ENCODE peak calls at places on chromosome 14, in ten cellular contexts. T, U, K, G, V, S, L, F, C and O are unnamed samples.
A peak's percentile ranks its signal among the peaks of the same experiment; 100 is the strongest.

GRCh38 chr14:97995571-97995970 is 1198.4 kb downstream of the VRK1 start:
- DNase-seq in C (no peak), F (no peak), U (no peak), G (no peak), K (no peak), V (no peak), T (no peak), S (no peak), L (no peak), O (no peak)

GRCh38 chr14:91038439-91038838 is 22.0 kb downstream of the RPS6KA5 start:
- DNase-seq in G (no peak), V (no peak), K (no peak), C (no peak), U (no peak), S (no peak), T (no peak), F (no peak), L (no peak), O (peak; percentile 50)

GRCh38 chr14:103542545-103543088 is 13.6 kb downstream of the TRMT61A start:
- DNase-seq in S (peak; percentile 71), U (no peak), C (peak; percentile 92), G (peak; percentile 93), V (peak; percentile 77), L (peak; percentile 86), F (peak; percentile 71), T (no peak), K (no peak), O (no peak)

GRCh38 chr14:56491299-56492285 is 88.0 kb upstream of the TMEM260 start:
- DNase-seq in V (peak; percentile 81), T (peak; percentile 48), C (no peak), L (no peak), U (peak; percentile 87), K (no peak), F (no peak), S (no peak), G (peak; percentile 94), O (peak; percentile 70)

GRCh38 chr14:39179042-39179441 is 4.0 kb downstream of the PNN start:
- DNase-seq in U (no peak), F (no peak), C (no peak), V (no peak), K (no peak), S (no peak), G (no peak), T (no peak), L (no peak), O (no peak)

GRCh38 chr14:68982581-68982980 is 3.5 kb upstream of the ACTN1 start:
- DNase-seq in S (no peak), L (no peak), V (no peak), C (no peak), G (no peak), F (no peak), U (no peak), T (no peak), K (no peak), O (no peak)

GRCh38 chr14:50093496-50093895 is 22.9 kb downstream of the VCPKMT start:
- DNase-seq in S (no peak), G (no peak), F (no peak), T (no peak), V (no peak), L (no peak), C (no peak), U (no peak), K (no peak), O (no peak)

GRCh38 chr14:77258566-77258965 is 12.4 kb downstream of the NGB start:
- DNase-seq in L (no peak), V (no peak), S (no peak), T (no peak), K (no peak), F (no peak), G (no peak), C (no peak), U (no peak), O (no peak)

GRCh38 chr14:80356413-80356812 is 145.1 kb upstream of the DIO2 start:
- DNase-seq in F (no peak), G (peak; percentile 61), V (peak; percentile 16), L (no peak), C (no peak), K (no peak), S (no peak), T (no peak), U (peak; percentile 49), O (no peak)

GRCh38 chr14:58824106-58824505 is 186.3 kb downstream of the DACT1 start:
- DNase-seq in L (no peak), K (no peak), G (no peak), V (no peak), S (no peak), C (no peak), U (no peak), F (no peak), T (no peak), O (peak; percentile 83)

GRCh38 chr14:32374155-32374554 is 45.1 kb downstream of the AKAP6 start:
- DNase-seq in K (no peak), S (no peak), G (no peak), V (no peak), F (no peak), L (no peak), U (peak; percentile 5), T (no peak), C (no peak), O (no peak)

GRCh38 chr14:53620325-53620716 is 336.3 kb downstream of the BMP4 start:
- DNase-seq in F (no peak), V (no peak), K (no peak), U (no peak), S (no peak), L (no peak), C (no peak), T (no peak), G (no peak), O (no peak)

GRCh38 chr14:90419200-90419599 is 22.4 kb downstream of the CALM1 start:
- DNase-seq in G (no peak), T (peak; percentile 64), U (peak; percentile 100), C (peak; percentile 95), V (peak; percentile 78), S (peak; percentile 72), L (peak; percentile 93), K (no peak), F (peak; percentile 67), O (peak; percentile 94)

GRCh38 chr14:71143391-71144290 is 236.4 kb downstream of the PCNX1 start:
- DNase-seq in S (no peak), V (peak; percentile 74), C (no peak), L (no peak), U (peak; percentile 99), G (no peak), F (no peak), K (peak; percentile 7), T (no peak), O (peak; percentile 16)

GRCh38 chr14:91158091-91158790 is 44.4 kb downstream of the DGLUCY start:
- DNase-seq in U (no peak), K (no peak), C (no peak), T (no peak), L (no peak), F (peak; percentile 59), V (no peak), G (no peak), S (no peak), O (peak; percentile 97)

DNA sequence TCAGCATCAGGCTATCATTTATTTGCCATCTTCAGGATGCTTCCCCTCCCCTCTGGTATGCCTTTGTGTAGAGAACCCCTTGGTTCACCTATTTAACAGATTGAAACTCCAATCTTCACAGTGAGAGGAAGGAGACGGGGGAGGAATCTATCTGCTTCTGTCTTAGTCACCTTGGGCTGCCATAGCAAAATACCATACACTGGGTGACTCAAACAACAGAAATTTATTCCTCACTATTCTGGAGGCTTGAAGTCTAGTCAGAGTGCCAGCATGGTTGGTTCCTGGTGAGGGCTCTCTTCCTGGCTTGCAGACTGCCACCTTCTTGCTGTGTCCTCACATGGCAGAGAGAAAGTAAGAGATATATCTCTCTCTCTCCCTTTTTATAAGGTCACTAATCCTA is 13.5 kb upstream of the EML1 start:
- DNase-seq in G (peak; percentile 29), L (no peak), V (no peak), U (peak; percentile 90), K (no peak), C (no peak), F (no peak), T (no peak), S (no peak), O (peak; percentile 83)
- H3K27ac ChIP-seq in G (no peak overlapping the region), L (peak overlapping the region; percentile 36), V (no peak overlapping the region), U (peak overlapping the region; percentile 62), K (no peak overlapping the region), C (no peak overlapping the region), F (no peak overlapping the region), T (no peak overlapping the region), S (no peak overlapping the region), O (no peak overlapping the region)

GRCh38 chr14:74562515-74563232 is 49.4 kb downstream of the LTBP2 start:
- DNase-seq in F (no peak), V (no peak), L (no peak), K (no peak), S (no peak), T (no peak), U (no peak), C (peak; percentile 31), G (peak; percentile 65), O (peak; percentile 49)
- H3K4me3 ChIP-seq in F (no peak overlapping the region), V (no peak overlapping the region), L (no peak overlapping the region), K (no peak overlapping the region), S (no peak overlapping the region), T (no peak overlapping the region), U (peak overlapping the region; percentile 35), C (no peak overlapping the region), G (no peak overlapping the region), O (no peak overlapping the region)

GRCh38 chr14:95289323-95290010 is 30.2 kb downstream of the CLMN start:
- DNase-seq in S (no peak), L (no peak), V (no peak), F (no peak), C (no peak), T (no peak), G (no peak), K (no peak), U (no peak), O (no peak)
- H3K27ac ChIP-seq in S (no peak overlapping the region), L (no peak overlapping the region), V (no peak overlapping the region), F (peak overlapping the region; percentile 87), C (no peak overlapping the region), T (no peak overlapping the region), G (no peak overlapping the region), K (no peak overlapping the region), U (no peak overlapping the region), O (no peak overlapping the region)

GRCh38 chr14:23063601-23064000 is 6.3 kb upstream of the CDH24 start:
- DNase-seq in F (no peak), T (no peak), G (peak; percentile 10), S (no peak), C (no peak), U (no peak), K (no peak), V (no peak), L (no peak), O (peak; percentile 97)

GRCh38 chr14:23060536-23061260 is 3.4 kb upstream of the CDH24 start:
- DNase-seq in F (no peak), K (no peak), C (no peak), V (no peak), L (no peak), U (no peak), G (no peak), S (no peak), T (no peak), O (no peak)

GRCh38 chr14:23057757-23058653 is 685 bp upstream of the CDH24 start:
- DNase-seq in U (peak; percentile 90), S (peak; percentile 91), C (peak; percentile 96), V (peak; percentile 94), K (peak; percentile 69), G (peak; percentile 98), L (peak; percentile 94), F (peak; percentile 86), T (peak; percentile 82), O (peak; percentile 89)

GRCh38 chr14:23058654-23059504 is 1.6 kb upstream of the CDH24 start:
- DNase-seq in K (no peak), F (no peak), S (no peak), V (no peak), U (no peak), G (no peak), C (peak; percentile 76), L (no peak), T (no peak), O (no peak)

GRCh38 chr14:23061995-23062394 is 4.7 kb upstream of the CDH24 start:
- DNase-seq in C (peak; percentile 86), S (no peak), T (peak; percentile 73), U (peak; percentile 96), F (no peak), L (peak; percentile 87), G (no peak), V (peak; percentile 83), K (no peak), O (peak; percentile 89)
- H3K4me3 ChIP-seq in C (no peak overlapping the region), S (no peak overlapping the region), T (no peak overlapping the region), U (no peak overlapping the region), F (no peak overlapping the region), L (no peak overlapping the region), G (no peak overlapping the region), V (no peak overlapping the region), K (no peak overlapping the region), O (no peak overlapping the region)